ENCODE peak calls at places on chromosomes 7 and 10, in seven cellular contexts. L is IMR-90, M is neuronal stem cell, C is mesendoderm, Y is H1, B is H9, K is mesenchymal stem cell. R is an unnamed sample.

GRCh38 chr10:131645756-131646155 is 255.1 kb upstream of the PPP2R2D start:
- DNase-seq in M (no peak), B (no peak), L (no peak), K (no peak), Y (no peak), C (no peak), R (no peak)

GRCh38 chr7:116273918-116274301 is 63.6 kb downstream of the TES start:
- DNase-seq in M (no peak), K (no peak), L (no peak), B (no peak), Y (no peak), C (peak), R (no peak)

GRCh38 chr10:15137636-15138035 is 30.9 kb downstream of the NMT2 start:
- DNase-seq in B (no peak), Y (no peak), K (peak), M (no peak), L (no peak), C (no peak), R (no peak)

GRCh38 chr10:3778708-3779108 is 6.3 kb downstream of the KLF6 start:
- DNase-seq in L (peak), C (no peak), K (no peak), B (no peak), M (no peak), Y (no peak), R (no peak)

GRCh38 chr7:156021476-156021875 is 209.2 kb upstream of the SHH start:
- DNase-seq in L (no peak), K (no peak), M (no peak), Y (no peak), C (no peak), B (no peak), R (no peak)

GRCh38 chr7:122132341-122132740 is 11.7 kb downstream of the AASS start:
- DNase-seq in L (peak), M (no peak), Y (no peak), B (no peak), C (no peak), K (peak), R (no peak)

GRCh38 chr10:70034252-70034651 is 18.4 kb upstream of the MACROH2A2 start:
- DNase-seq in M (no peak), Y (no peak), C (no peak), L (no peak), B (no peak), K (no peak), R (no peak)

GRCh38 chr7:13850185-13850752 is 139.2 kb downstream of the ETV1 start:
- DNase-seq in K (peak), Y (no peak), L (peak), M (no peak), B (no peak), C (peak), R (peak)

GRCh38 chr10:97332586-97333350 is 1.8 kb downstream of the FRAT2 start:
- DNase-seq in K (peak), C (peak), B (peak), L (peak), Y (no peak), M (peak), R (no peak)

GRCh38 chr7:126185959-126186580 is 1066.7 kb downstream of the GRM8 start:
- DNase-seq in K (no peak), Y (peak), B (peak), C (peak), L (no peak), M (no peak), R (peak)

GRCh38 chr7:137715101-137715500 is 131.7 kb downstream of the DGKI start:
- DNase-seq in B (no peak), L (peak), Y (no peak), K (no peak), M (no peak), C (no peak), R (no peak)

GRCh38 chr7:13948019-13948781 is 41.3 kb downstream of the ETV1 start:
- DNase-seq in K (peak), L (no peak), Y (no peak), C (no peak), B (no peak), M (no peak), R (no peak)

GRCh38 chr7:146116452-146117219 is at the start of gene CNTNAP2:
- DNase-seq in B (peak), C (peak), M (peak), L (no peak), K (peak), Y (peak), R (no peak)

GRCh38 chr10:99579971-99580370 is 40.3 kb downstream of the SLC25A28 start:
- DNase-seq in Y (no peak), K (peak), B (no peak), M (no peak), L (no peak), C (no peak), R (no peak)
- H2BK120ac ChIP-seq in Y (no peak), K (no peak), B (no peak), M (no peak), L (no peak), C (no peak), R (no peak)

GRCh38 chr7:98335411-98335977 is 54.0 kb downstream of the BRI3 start:
- DNase-seq in L (no peak), C (no peak), Y (no peak), K (no peak), B (no peak), M (no peak), R (no peak)
- H2BK120ac ChIP-seq in L (no peak), C (no peak), Y (no peak), K (no peak), B (no peak), M (no peak), R (no peak)

GRCh38 chr7:2269468-2270460 is 27.7 kb downstream of the NUDT1 start:
- DNase-seq in Y (no peak), C (peak), B (peak), L (peak), M (peak), K (peak), R (no peak)
- H2BK120ac ChIP-seq in Y (no peak), C (no peak), B (no peak), L (peak), M (peak), K (peak), R (no peak)

GRCh38 chr10:127034224-127034623 is 129.0 kb downstream of the DOCK1 start:
- DNase-seq in Y (no peak), C (no peak), K (no peak), M (no peak), B (no peak), L (no peak), R (no peak)
- H2BK120ac ChIP-seq in Y (no peak), C (no peak), K (no peak), M (no peak), B (no peak), L (no peak), R (no peak)

GRCh38 chr10:78459639-78460037 is 426.0 kb downstream of the RPS24 start:
- DNase-seq in B (no peak), M (no peak), K (no peak), L (no peak), C (no peak), Y (no peak), R (no peak)
- H2BK120ac ChIP-seq in B (no peak), M (no peak), K (no peak), L (peak), C (no peak), Y (no peak), R (peak)

GRCh38 chr10:5964736-5965135 is 12.6 kb downstream of the IL15RA start:
- DNase-seq in K (no peak), C (no peak), L (no peak), Y (no peak), B (no peak), M (no peak), R (no peak)
- H2BK120ac ChIP-seq in K (no peak), C (no peak), L (no peak), Y (no peak), B (no peak), M (no peak), R (no peak)

GRCh38 chr7:55158541-55158940 is 139.7 kb downstream of the EGFR start:
- DNase-seq in M (no peak), L (peak), C (no peak), Y (no peak), B (no peak), K (no peak), R (no peak)
- H2BK120ac ChIP-seq in M (no peak), L (peak), C (no peak), Y (no peak), B (no peak), K (no peak), R (no peak)

R was measured in trophoblast cell.